ENCODE peak calls at places on chromosomes 2 and 18, in seven cellular contexts. L is NB4, S is A549, G is H1, T is HepG2, X is HCT116, C is K562. I is an unnamed sample.

GRCh38 chr2:234444242-234444641 is 52.6 kb downstream of the ARL4C start:
- DNase-seq in L (no peak), S (no peak), G (no peak), C (no peak), T (no peak), X (no peak), I (no peak)

GRCh38 chr2:178227187-178227586 is 32.9 kb downstream of the OSBPL6 start:
- DNase-seq in L (no peak), G (no peak), C (no peak), X (no peak), S (no peak), T (no peak), I (peak)

GRCh38 chr2:263774-264492 is at the start of gene SH3YL1:
- DNase-seq in S (peak), G (no peak), X (peak), C (no peak), T (no peak), L (peak), I (peak)

GRCh38 chr2:197911667-197912066 is 107.3 kb downstream of the PLCL1 start:
- DNase-seq in S (no peak), X (no peak), T (no peak), C (no peak), L (no peak), G (no peak), I (no peak)

GRCh38 chr2:55761526-55761925 is 67.9 kb upstream of the PNPT1 start:
- DNase-seq in L (no peak), X (no peak), G (no peak), T (no peak), S (no peak), C (no peak), I (peak)

GRCh38 chr2:160301420-160301819 is 101.3 kb upstream of the ITGB6 start:
- DNase-seq in S (no peak), G (no peak), X (no peak), T (no peak), C (no peak), L (no peak), I (no peak)

GRCh38 chr2:238136820-238137537 is 1.5 kb upstream of the KLHL30 start:
- DNase-seq in X (no peak), C (no peak), G (no peak), S (peak), T (peak), L (peak), I (no peak)

GRCh38 chr18:11676867-11677266 is 12.2 kb upstream of the GNAL start:
- DNase-seq in S (peak), L (peak), C (peak), T (no peak), G (peak), X (no peak), I (no peak)

GRCh38 chr2:229342376-229342775 is 71.3 kb upstream of the PID1 start:
- DNase-seq in L (peak), X (peak), C (peak), G (peak), S (peak), T (peak), I (no peak)

GRCh38 chr2:239307921-239308620 is 92.7 kb downstream of the HDAC4 start:
- DNase-seq in T (no peak), S (no peak), C (no peak), L (peak), X (no peak), G (no peak), I (no peak)

GRCh38 chr2:99701503-99701902 is 211.7 kb upstream of the REV1 start:
- DNase-seq in L (peak), C (no peak), X (no peak), S (no peak), G (peak), T (no peak), I (no peak)

GRCh38 chr2:220334871-220335590 is 707.6 kb downstream of the SLC4A3 start:
- DNase-seq in G (no peak), C (no peak), L (no peak), X (no peak), T (no peak), S (no peak), I (no peak)

GRCh38 chr2:42492691-42493467 is 903 bp downstream of the KCNG3 start:
- DNase-seq in C (no peak), T (no peak), G (peak), L (no peak), S (no peak), X (no peak), I (no peak)

GRCh38 chr2:41535575-41535974 is 512.2 kb upstream of the PKDCC start:
- DNase-seq in G (no peak), X (no peak), C (no peak), S (no peak), T (no peak), L (no peak), I (no peak)

GRCh38 chr18:39523281-39523680 is 1957.7 kb upstream of the CELF4 start:
- DNase-seq in L (no peak), S (peak), C (no peak), G (no peak), T (peak), X (peak), I (peak)

GRCh38 chr2:157192445-157193423 is 64.8 kb upstream of the GALNT5 start:
- DNase-seq in G (no peak), S (no peak), X (no peak), T (no peak), L (no peak), C (no peak), I (no peak)

GRCh38 chr2:142866426-142866825 is 11.0 kb upstream of the KYNU start:
- DNase-seq in L (no peak), T (no peak), C (no peak), X (no peak), S (no peak), G (no peak), I (no peak)

GRCh38 chr18:12702221-12703095 is at the start of the genes CEP76 and PSMG2:
- DNase-seq in T (peak), X (peak), L (peak), S (peak), G (peak), C (peak), I (peak)

GRCh38 chr2:232857158-232857563 is 12.9 kb upstream of the SNORC start:
- DNase-seq in G (no peak), C (no peak), T (peak), X (no peak), L (no peak), S (peak), I (no peak)

GRCh38 chr2:191108331-191108730 is 42.5 kb downstream of the STAT4 start:
- DNase-seq in T (no peak), X (no peak), L (no peak), S (no peak), C (no peak), G (no peak), I (no peak)

GRCh38 chr2:35986871-35987270 is 368.7 kb upstream of the CRIM1 start:
- DNase-seq in G (no peak), C (no peak), S (no peak), X (no peak), T (no peak), L (no peak), I (no peak)

GRCh38 chr2:7986431-7986830 is 695.4 kb upstream of the ID2 start:
- DNase-seq in T (no peak), S (no peak), C (no peak), X (no peak), L (no peak), G (no peak), I (no peak)

GRCh38 chr2:27509326-27509725 is 12.7 kb downstream of the GCKR start:
- DNase-seq in G (no peak), S (no peak), L (no peak), T (no peak), C (no peak), X (no peak), I (no peak)

GRCh38 chr2:80638759-80639158 is 334.2 kb upstream of the LRRTM1 start:
- DNase-seq in S (no peak), X (no peak), T (no peak), L (no peak), G (no peak), C (no peak), I (no peak)

GRCh38 chr2:11742317-11742701 is 4.1 kb upstream of the LPIN1 start:
- DNase-seq in X (no peak), C (no peak), G (no peak), T (no peak), S (no peak), L (no peak), I (no peak)

GRCh38 chr2:86492057-86492456 is 50.9 kb downstream of the KDM3A start:
- DNase-seq in G (no peak), T (peak), S (no peak), X (no peak), L (no peak), C (no peak), I (no peak)

GRCh38 chr2:191322838-191323506 is 77.8 kb downstream of the MYO1B start:
- DNase-seq in X (no peak), S (no peak), T (no peak), C (no peak), L (no peak), G (no peak), I (no peak)

GRCh38 chr18:11689972-11690570 is 1.0 kb downstream of the GNAL start:
- DNase-seq in C (no peak), X (no peak), S (peak), G (no peak), L (peak), T (no peak), I (no peak)

GRCh38 chr2:15281681-15282080 is 279.5 kb downstream of the NBAS start:
- DNase-seq in T (no peak), G (no peak), X (no peak), C (no peak), S (no peak), L (no peak), I (no peak)

GRCh38 chr2:2880938-2881337 is 496.7 kb downstream of the EIPR1 start:
- DNase-seq in C (no peak), X (no peak), S (no peak), T (no peak), G (no peak), L (no peak), I (no peak)

GRCh38 chr18:63339920-63340484 is 20.4 kb upstream of the BCL2 start:
- DNase-seq in X (peak), T (peak), L (peak), S (peak), G (peak), C (no peak), I (peak)

GRCh38 chr18:400466-400865 is 100.0 kb downstream of the COLEC12 start:
- DNase-seq in C (no peak), L (peak), T (no peak), G (no peak), S (no peak), X (no peak), I (no peak)

GRCh38 chr2:111704246-111704645 is 179.7 kb downstream of the ANAPC1 start:
- DNase-seq in X (no peak), S (peak), G (no peak), C (no peak), T (peak), L (peak), I (no peak)

GRCh38 chr2:70948350-70949003 is 12.8 kb downstream of the ATP6V1B1 start:
- DNase-seq in C (peak), X (peak), S (peak), G (peak), T (peak), L (peak), I (peak)

GRCh38 chr18:44098551-44099098 is 582.1 kb upstream of the SETBP1 start:
- DNase-seq in X (no peak), T (no peak), S (peak), G (peak), L (peak), C (no peak), I (peak)

GRCh38 chr2:61554604-61555003 is 16.4 kb upstream of the XPO1 start:
- DNase-seq in C (no peak), T (no peak), G (no peak), X (no peak), S (no peak), L (no peak), I (no peak)

GRCh38 chr2:61549546-61549945 is 11.4 kb upstream of the XPO1 start:
- DNase-seq in X (no peak), L (no peak), S (no peak), G (no peak), T (no peak), C (no peak), I (no peak)

DNA sequence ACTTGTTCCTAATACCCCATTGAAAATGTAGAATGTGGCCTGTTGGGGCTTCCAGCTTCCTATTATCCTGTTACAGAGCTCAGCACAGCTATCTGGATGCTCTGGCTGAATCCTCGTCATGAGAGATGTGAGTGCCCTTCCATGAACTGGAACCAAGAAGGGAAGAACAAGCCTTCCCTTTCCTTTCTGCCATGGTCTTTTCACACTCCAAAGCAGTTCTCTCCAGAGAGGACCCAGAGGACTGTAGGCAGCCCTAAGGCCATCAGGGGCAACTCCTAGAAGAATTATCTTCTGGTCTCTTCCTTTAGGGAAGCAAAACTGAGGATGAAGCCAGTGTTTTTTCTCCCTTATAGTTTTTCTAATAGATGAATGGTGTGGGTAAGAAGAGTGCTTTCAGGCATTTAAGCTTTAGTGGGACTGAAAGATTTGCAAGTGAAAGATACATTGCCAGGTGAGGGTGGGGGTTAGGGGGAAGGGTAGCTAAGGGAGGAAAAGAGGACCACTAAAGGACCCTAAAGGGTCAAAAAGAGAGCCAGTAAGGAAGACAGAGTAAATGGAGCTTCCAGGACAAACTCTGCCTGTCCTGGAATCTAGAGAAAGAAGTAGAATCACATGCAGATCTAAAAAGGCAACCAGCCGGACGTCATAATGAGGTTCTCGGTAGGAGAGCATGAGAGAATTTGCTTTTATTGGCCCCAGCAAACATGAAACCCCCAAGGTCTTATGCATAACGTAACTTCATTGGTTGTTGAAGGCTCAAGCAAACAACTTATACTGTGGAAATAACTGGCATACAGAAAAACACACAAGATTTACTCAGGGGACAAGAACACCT is 12.4 kb upstream of the XPO1 start:
- DNase-seq in X (no peak), L (no peak), G (no peak), T (no peak), C (no peak), S (no peak), I (no peak)
- TF ChIP-seq MAX in X (no peak), L (no peak), G (no peak), T (no peak), C (no peak), S (no peak), I (no peak)

DNA sequence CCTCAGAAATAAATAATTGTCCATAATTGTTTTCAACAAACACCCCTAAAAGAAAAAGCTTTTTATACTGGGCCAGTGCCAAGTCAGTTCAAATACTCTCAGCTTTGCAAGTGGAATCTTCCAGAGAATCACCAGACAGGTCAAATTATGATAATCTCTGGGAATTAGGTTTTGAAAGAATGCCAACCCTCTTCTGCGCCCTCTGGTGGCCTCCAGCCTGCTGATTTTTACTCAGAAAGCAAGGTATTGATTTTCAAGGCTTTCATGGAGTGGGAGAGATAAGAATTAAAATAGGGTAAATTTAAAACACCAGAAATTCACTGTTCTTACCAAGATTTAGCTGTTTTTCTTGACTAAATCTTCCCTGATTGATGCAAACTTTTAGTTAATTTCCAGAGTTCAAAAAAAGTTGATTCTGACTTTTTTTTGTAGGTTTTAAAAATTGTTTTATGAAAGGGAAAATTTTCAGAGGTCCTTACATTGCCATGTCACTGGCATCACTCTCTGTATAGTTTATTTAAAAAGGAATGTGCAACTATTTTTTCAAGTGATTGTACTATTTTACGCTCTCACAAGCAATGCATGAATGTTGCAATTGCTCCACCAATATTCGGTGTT is 282.9 kb upstream of the TNP1 start:
- DNase-seq in X (peak), T (peak), G (peak), S (peak), C (no peak), L (peak), I (peak)
- TF ChIP-seq CTCF in X (peak), T (peak), G (peak), S (peak), C (peak), L (peak), I (peak)

GRCh38 chr18:48612917-48613316 is 74.1 kb downstream of the CTIF start:
- DNase-seq in S (no peak), X (no peak), L (no peak), T (no peak), G (no peak), C (no peak), I (no peak)

GRCh38 chr18:48616484-48617255 is 77.8 kb downstream of the CTIF start:
- DNase-seq in T (no peak), G (no peak), X (no peak), C (no peak), L (no peak), S (no peak), I (peak)

GRCh38 chr18:48613589-48613988 is 74.8 kb downstream of the CTIF start:
- DNase-seq in L (no peak), S (no peak), G (peak), X (no peak), T (no peak), C (no peak), I (no peak)

GRCh38 chr18:48614005-48614404 is 75.2 kb downstream of the CTIF start:
- DNase-seq in C (no peak), T (no peak), L (no peak), S (no peak), X (no peak), G (no peak), I (no peak)

GRCh38 chr18:48615566-48616401 is 77.0 kb downstream of the CTIF start:
- DNase-seq in L (no peak), S (no peak), C (peak), T (no peak), G (no peak), X (no peak), I (no peak)
- TF ChIP-seq POLR2A in L (no peak), S (no peak), C (no peak), T (no peak), G (no peak), X (no peak), I (no peak)

DNA sequence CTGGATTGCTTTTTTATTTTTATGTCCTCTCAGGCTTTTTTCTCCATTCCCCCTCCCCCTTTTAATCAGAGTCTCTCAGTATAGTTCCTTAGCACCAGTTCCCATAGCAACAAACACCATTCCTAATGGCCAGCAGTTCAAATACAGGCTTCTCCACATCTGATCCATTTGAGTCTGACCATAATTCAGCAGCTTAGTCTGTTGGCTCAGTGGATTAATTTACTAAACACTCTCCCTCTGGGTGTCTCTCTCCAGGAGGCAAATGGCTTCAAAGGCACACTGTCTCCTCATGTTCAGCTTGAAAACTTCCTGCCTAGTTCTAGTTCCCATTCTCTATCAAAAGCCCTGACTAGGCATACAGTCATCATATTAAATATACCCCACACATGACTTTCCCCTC is 97.3 kb downstream of the ITGA4 start:
- DNase-seq in S (no peak), L (no peak), T (no peak), X (no peak), C (no peak), G (no peak), I (no peak)
- TF ChIP-seq MAX in S (no peak), L (no peak), T (no peak), X (no peak), C (no peak), G (no peak), I (no peak)

DNA sequence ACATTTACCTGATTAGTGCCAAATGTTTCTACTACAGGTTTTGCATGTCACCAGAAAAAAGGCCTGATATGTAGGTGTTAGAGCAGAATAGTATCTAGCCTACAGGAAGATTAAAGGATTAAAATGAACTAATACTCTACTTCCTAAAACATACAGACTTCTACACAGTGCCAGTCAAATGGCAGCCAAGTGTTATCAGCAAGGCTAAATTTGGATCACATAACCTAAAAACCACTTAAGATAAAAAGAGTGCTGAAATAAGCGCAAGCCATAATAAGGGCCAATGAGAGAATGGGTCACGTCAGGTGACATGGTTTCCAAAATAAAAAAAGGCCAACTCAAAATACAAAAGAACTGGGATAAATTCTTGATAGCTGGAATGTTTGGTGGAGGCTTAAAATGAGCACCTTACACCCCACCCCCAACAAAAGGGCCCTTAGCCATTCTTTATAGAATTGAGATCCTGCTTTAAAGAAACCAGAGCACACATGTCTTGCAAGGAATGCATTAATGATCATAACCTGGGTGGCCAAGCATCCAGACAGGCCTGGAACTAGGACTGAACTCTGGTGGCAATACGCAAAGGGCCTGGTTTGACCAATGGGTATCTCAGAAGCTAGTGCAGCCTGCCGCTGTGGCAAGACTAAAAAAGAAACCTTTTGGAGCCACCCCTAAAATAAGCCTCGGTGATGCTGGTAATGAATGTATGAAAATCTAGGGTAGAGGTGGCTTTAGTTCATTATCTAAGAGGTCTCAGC is 32.4 kb downstream of the IRS1 start:
- DNase-seq in C (no peak), X (no peak), T (no peak), G (no peak), L (no peak), S (no peak), I (no peak)
- TF ChIP-seq CTCF in C (no peak), X (no peak), T (no peak), G (no peak), L (no peak), S (no peak), I (no peak)

I was measured in endothelial cell of umbilical vein.